ENCODE peak calls at places on chromosomes 6 and 20, in seven cellular contexts. T is uterus, O is body of pancreas, K is tibial nerve, W is stomach, E is prostate gland, L is A549. I is an unnamed sample.

GRCh38 chr20:38804682-38805501 is 605 bp upstream of the PPP1R16B start:
- DNase-seq in O (peak), E (no peak), L (no peak), T (no peak), K (no peak), W (peak), I (no peak)

GRCh38 chr6:14910692-14911547 is 334.9 kb upstream of the JARID2 start:
- DNase-seq in T (no peak), K (no peak), W (peak), E (no peak), O (peak), L (no peak), I (no peak)

GRCh38 chr6:21064716-21065340 is 528.7 kb upstream of the SOX4 start:
- DNase-seq in T (no peak), L (no peak), E (no peak), W (no peak), K (no peak), O (no peak), I (no peak)

GRCh38 chr20:1946442-1946761 is 47.5 kb downstream of the PDYN start:
- DNase-seq in K (no peak), W (no peak), L (no peak), T (no peak), O (no peak), E (no peak), I (no peak)

GRCh38 chr20:36094497-36094896 is 60.0 kb upstream of the EPB41L1 start:
- DNase-seq in O (peak), E (no peak), K (no peak), L (no peak), T (no peak), W (no peak), I (no peak)

GRCh38 chr6:154457046-154457713 is 53.3 kb downstream of the CNKSR3 start:
- DNase-seq in T (no peak), E (no peak), K (no peak), W (no peak), O (no peak), L (no peak), I (no peak)

GRCh38 chr6:43188426-43188825 is 6.4 kb downstream of the CUL9 start:
- DNase-seq in L (no peak), E (no peak), K (no peak), T (no peak), W (no peak), O (no peak), I (no peak)

GRCh38 chr6:20747996-20748395 is 213.7 kb downstream of the CDKAL1 start:
- DNase-seq in T (no peak), E (no peak), W (no peak), O (no peak), K (no peak), L (no peak), I (no peak)

GRCh38 chr20:49990310-49990720 is 7.5 kb downstream of the SNAI1 start:
- DNase-seq in L (no peak), T (no peak), O (no peak), W (peak), E (peak), K (no peak), I (no peak)

GRCh38 chr20:37693629-37694626 is at the start of gene CTNNBL1:
- DNase-seq in O (peak), E (peak), W (peak), L (peak), K (peak), T (peak), I (peak)
- TF ChIP-seq POLR2A in O (peak), E (peak), W (no peak), L (peak), K (peak), T (peak), I (peak)

DNA sequence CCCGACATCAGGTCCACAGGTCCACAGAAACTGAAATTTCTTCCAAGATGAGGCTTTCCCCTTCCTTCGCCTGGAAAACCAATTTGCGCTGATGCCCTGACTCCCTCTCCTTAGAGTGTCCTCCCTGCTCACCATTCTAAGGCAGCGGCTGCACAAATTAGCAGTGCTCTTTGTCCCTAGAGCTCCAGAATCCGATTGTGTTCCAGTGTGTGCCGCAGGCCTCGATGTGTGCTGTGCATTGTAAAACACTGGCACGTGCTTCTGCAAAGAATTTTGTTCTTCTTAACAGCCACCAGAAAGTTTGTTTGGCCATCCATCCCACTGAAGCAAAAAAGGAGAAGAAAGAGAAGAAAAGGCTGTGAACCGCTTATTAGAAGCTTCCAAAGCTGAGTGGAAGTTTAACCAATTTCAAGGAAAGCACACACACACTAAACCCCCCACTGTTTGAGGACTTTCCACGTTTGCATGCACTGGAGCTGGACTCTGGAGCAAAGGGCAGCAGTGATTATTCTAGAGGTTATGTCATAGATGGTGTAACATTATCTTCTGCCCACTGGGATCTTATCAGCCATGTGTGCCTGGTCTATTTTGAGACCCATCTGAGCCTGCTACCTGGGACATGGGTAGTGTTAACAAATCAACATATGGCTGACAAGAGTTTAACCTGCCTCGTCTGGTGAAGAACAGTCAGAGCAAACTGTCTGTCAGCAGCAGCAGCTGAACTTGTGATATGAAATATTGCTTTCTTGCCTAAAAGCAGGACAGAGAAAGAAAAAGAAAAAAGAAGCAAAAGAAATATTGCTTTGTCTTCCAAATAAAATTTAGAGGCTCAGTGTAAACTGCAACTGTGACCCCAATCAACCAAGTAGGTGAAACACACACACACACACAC is 64.9 kb upstream of the RREB1 start:
- DNase-seq in W (no peak), E (no peak), O (peak), K (no peak), L (no peak), T (no peak), I (peak)
- TF ChIP-seq POLR2A in W (no peak), E (no peak), O (no peak), K (no peak), L (no peak), T (no peak), I (no peak)

DNA sequence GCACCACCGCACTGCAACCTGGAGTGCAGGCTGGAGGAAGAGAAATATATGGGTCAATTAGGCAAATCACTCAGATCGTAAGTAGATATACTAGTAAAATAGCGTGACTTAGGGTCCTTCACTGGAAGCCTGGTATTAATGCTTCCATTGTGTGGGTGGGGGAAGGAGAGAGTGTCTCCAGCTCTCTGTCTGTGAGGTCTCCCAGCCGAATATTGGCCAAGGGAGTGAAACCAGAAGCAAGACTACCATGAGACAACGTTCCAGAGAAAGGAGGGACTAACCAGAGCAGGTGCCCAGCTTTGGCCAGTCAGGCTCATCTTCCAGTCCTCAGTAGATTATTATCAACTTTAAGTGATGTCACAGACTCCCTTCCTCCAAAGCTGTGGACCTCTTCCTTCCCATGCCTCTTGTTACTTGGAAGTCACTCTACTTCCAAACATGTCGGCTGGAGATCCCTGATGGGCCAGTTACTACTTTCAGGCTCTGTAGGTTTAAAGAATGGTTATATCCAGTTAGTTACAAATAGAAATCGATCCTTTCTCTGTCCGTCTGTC is 28.8 kb downstream of the MTHFD1L start:
- DNase-seq in T (no peak), O (no peak), W (no peak), E (no peak), L (no peak), K (no peak), I (no peak)
- TF ChIP-seq POLR2A in T (no peak), O (no peak), W (no peak), E (no peak), L (no peak), K (no peak), I (no peak)

GRCh38 chr6:26025894-26026832 is 61.1 kb upstream of the HFE start:
- DNase-seq in L (peak), K (peak), E (peak), W (peak), O (peak), T (peak), I (peak)
- TF ChIP-seq POLR2A in L (peak), K (peak), E (peak), W (no peak), O (no peak), T (peak), I (no peak)

GRCh38 chr20:63957690-63958441 is 1.6 kb upstream of the UCKL1 start:
- DNase-seq in W (peak), E (no peak), O (no peak), K (no peak), L (no peak), T (no peak), I (no peak)

GRCh38 chr20:63956664-63957003 is 418 bp upstream of the UCKL1 start:
- DNase-seq in E (no peak), T (no peak), W (no peak), O (no peak), L (no peak), K (no peak), I (no peak)

GRCh38 chr20:63957004-63957689 is 931 bp upstream of the UCKL1 start:
- DNase-seq in O (peak), E (peak), W (peak), L (peak), K (no peak), T (peak), I (peak)

GRCh38 chr20:63955281-63955845 is 853 bp downstream of the UCKL1 start:
- DNase-seq in W (no peak), L (no peak), E (no peak), O (peak), T (no peak), K (no peak), I (peak)

DNA sequence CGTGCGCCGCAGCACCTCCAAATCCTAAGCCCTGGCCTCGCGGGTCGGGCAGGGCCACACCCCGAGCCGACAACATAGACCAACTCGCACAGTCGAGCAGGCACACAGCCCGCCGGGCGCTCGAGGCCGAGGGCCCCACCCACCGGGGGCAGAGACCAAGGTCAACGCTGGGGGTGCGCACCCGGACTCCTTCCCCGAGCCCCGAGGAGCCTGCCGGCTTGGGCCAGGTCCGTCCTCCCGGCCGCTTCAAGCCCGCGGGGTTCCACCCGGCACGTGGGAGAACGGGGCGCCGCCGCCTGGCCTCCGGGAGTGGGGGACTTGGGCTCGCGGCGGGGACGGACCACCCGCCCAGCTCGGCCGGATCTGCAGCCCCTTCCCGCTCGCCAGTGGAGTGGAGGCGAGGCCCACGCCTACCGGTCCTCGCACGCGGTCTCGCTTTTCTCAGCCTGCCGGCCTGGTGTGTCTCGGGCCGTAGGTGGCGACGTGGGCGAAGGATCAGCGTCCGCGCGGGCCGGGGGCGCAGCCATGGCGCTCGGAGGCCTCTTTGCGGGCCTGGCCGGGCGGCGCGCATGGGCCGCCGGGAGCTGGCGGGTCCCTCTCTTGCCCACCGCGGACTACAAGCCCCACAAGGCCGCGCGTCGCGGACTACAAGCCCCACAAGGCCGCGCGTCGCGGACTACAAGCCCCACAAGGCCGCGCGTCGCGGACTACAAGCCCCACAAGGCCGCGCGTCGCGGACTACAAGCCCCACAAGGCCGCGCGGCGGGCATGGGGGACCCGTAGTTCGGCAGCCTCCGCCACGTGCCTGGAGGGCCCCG is at the start of gene UCKL1:
- DNase-seq in E (peak), L (peak), O (peak), K (peak), W (peak), T (peak), I (peak)
- TF ChIP-seq POLR2A in E (peak), L (peak), O (peak), K (peak), W (no peak), T (peak), I (peak)

GRCh38 chr20:34709836-34710567 is 5.9 kb downstream of the TP53INP2 start:
- DNase-seq in T (no peak), W (peak), K (peak), E (peak), O (peak), L (peak), I (peak)
- TF ChIP-seq POLR2A in T (peak), W (no peak), K (no peak), E (no peak), O (no peak), L (no peak), I (no peak)

DNA sequence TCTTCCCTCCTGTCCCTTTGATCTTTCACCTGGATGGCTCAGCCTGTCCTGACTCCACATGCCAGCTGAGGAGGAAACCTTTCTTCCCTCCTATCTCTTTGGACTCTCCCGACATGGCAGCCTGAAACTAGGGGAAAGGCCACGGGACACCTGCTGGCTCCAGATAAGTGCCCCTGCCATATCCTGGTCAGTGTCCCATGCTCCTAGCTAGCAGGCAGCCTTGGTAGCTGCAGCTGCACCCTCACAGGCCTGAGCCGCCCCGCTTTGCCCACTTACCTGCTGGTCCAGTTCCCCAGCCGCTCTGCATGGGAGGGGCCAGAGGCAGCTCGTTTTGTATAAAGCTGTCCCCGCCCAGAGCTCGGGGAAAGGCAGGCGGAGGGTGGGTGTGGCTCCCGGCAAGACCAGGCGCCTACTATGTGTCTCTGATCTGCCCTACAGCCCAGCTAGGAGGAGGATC is 7.4 kb upstream of the SLC52A3 start:
- DNase-seq in O (peak), L (no peak), T (no peak), K (no peak), E (peak), W (peak), I (peak)
- TF ChIP-seq POLR2A in O (no peak), L (no peak), T (no peak), K (no peak), E (no peak), W (no peak), I (no peak)

GRCh38 chr6:2807342-2808090 is 34.1 kb downstream of the SERPINB1 start:
- DNase-seq in L (no peak), E (no peak), W (no peak), K (no peak), T (no peak), O (peak), I (no peak)

GRCh38 chr6:2806664-2807063 is 35.0 kb downstream of the SERPINB1 start:
- DNase-seq in K (no peak), O (no peak), L (no peak), W (no peak), T (no peak), E (no peak), I (no peak)

GRCh38 chr6:2809015-2809414 is 32.6 kb downstream of the SERPINB1 start:
- DNase-seq in T (no peak), W (no peak), O (no peak), L (no peak), E (no peak), K (no peak), I (no peak)

GRCh38 chr6:2812695-2813094 is 29.0 kb downstream of the SERPINB1 start:
- DNase-seq in K (no peak), W (no peak), O (no peak), T (no peak), L (no peak), E (no peak), I (no peak)

GRCh38 chr6:2810092-2810671 is 31.5 kb downstream of the SERPINB1 start:
- DNase-seq in O (peak), K (no peak), E (no peak), W (peak), T (no peak), L (no peak), I (no peak)
- TF ChIP-seq POLR2A in O (no peak), K (no peak), E (no peak), W (no peak), T (no peak), L (no peak), I (no peak)

GRCh38 chr20:53598140-53599038 is 4.8 kb upstream of the ZNF217 start:
- DNase-seq in W (peak), K (no peak), O (no peak), T (no peak), E (no peak), L (no peak), I (no peak)

GRCh38 chr20:53595018-53595378 is 1.4 kb upstream of the ZNF217 start:
- DNase-seq in K (no peak), T (no peak), W (no peak), L (no peak), E (no peak), O (no peak), I (peak)

GRCh38 chr20:53597085-53597482 is 3.4 kb upstream of the ZNF217 start:
- DNase-seq in E (peak), W (peak), L (no peak), T (no peak), O (no peak), K (no peak), I (no peak)

GRCh38 chr20:53597521-53598120 is 4.0 kb upstream of the ZNF217 start:
- DNase-seq in W (no peak), K (no peak), L (no peak), E (no peak), T (no peak), O (no peak), I (no peak)

GRCh38 chr20:53594068-53595017 is 704 bp upstream of the ZNF217 start:
- DNase-seq in K (peak), T (peak), W (peak), E (peak), L (peak), O (peak), I (peak)
- TF ChIP-seq POLR2A in K (peak), T (peak), W (no peak), E (peak), L (peak), O (peak), I (no peak)

I was measured in erythroblast.